ENCODE peak calls at places on chromosomes 3 and 15, in seven cellular contexts. One of them, this sample, is unnamed.

GRCh38 chr3:138348950-138349739 is 766 bp downstream of the MRAS start:
- DNase-seq in stimulated activated effector memory CD8-positive, alpha-beta T cell treated with anti-CD3 and anti-CD28 coated beads, Interleukin-12 subunit alpha, Interleukin-12 subunit beta, amount 100 ng/mL, for 72 hours: no peak
- DNase-seq in GM23248: peak
- DNase-seq in DMS79: no peak
- DNase-seq in WTC11: peak
- DNase-seq in right lobe of liver: no peak
- DNase-seq in ELR: peak
- DNase-seq in this sample: no peak

GRCh38 chr3:139213936-139214335 is 129.9 kb upstream of the MRPS22 start:
- DNase-seq in stimulated activated effector memory CD8-positive, alpha-beta T cell treated with anti-CD3 and anti-CD28 coated beads, Interleukin-12 subunit alpha, Interleukin-12 subunit beta, amount 100 ng/mL, for 72 hours: no peak
- DNase-seq in GM23248: no peak
- DNase-seq in DMS79: no peak
- DNase-seq in WTC11: no peak
- DNase-seq in right lobe of liver: no peak
- DNase-seq in ELR: no peak
- DNase-seq in this sample: no peak

GRCh38 chr3:170107926-170108325 is 70.1 kb downstream of the GPR160 start:
- DNase-seq in stimulated activated effector memory CD8-positive, alpha-beta T cell treated with anti-CD3 and anti-CD28 coated beads, Interleukin-12 subunit alpha, Interleukin-12 subunit beta, amount 100 ng/mL, for 72 hours: no peak
- DNase-seq in GM23248: peak
- DNase-seq in DMS79: no peak
- DNase-seq in WTC11: no peak
- DNase-seq in right lobe of liver: no peak
- DNase-seq in ELR: no peak
- DNase-seq in this sample: no peak

GRCh38 chr15:99873451-99873850 is 140.2 kb upstream of the LYSMD4 start:
- DNase-seq in stimulated activated effector memory CD8-positive, alpha-beta T cell treated with anti-CD3 and anti-CD28 coated beads, Interleukin-12 subunit alpha, Interleukin-12 subunit beta, amount 100 ng/mL, for 72 hours: no peak
- DNase-seq in GM23248: no peak
- DNase-seq in DMS79: no peak
- DNase-seq in WTC11: no peak
- DNase-seq in right lobe of liver: no peak
- DNase-seq in ELR: no peak
- DNase-seq in this sample: no peak

GRCh38 chr3:178195824-178196223 is 340.4 kb upstream of the KCNMB2 start:
- DNase-seq in stimulated activated effector memory CD8-positive, alpha-beta T cell treated with anti-CD3 and anti-CD28 coated beads, Interleukin-12 subunit alpha, Interleukin-12 subunit beta, amount 100 ng/mL, for 72 hours: no peak
- DNase-seq in GM23248: peak
- DNase-seq in DMS79: no peak
- DNase-seq in WTC11: no peak
- DNase-seq in right lobe of liver: no peak
- DNase-seq in ELR: peak
- DNase-seq in this sample: no peak

GRCh38 chr3:13332158-13332557 is 88.0 kb downstream of the NUP210 start:
- DNase-seq in stimulated activated effector memory CD8-positive, alpha-beta T cell treated with anti-CD3 and anti-CD28 coated beads, Interleukin-12 subunit alpha, Interleukin-12 subunit beta, amount 100 ng/mL, for 72 hours: no peak
- DNase-seq in GM23248: no peak
- DNase-seq in DMS79: no peak
- DNase-seq in WTC11: no peak
- DNase-seq in right lobe of liver: no peak
- DNase-seq in ELR: no peak
- DNase-seq in this sample: no peak

GRCh38 chr3:120160050-120160449 is 65.8 kb upstream of the GSK3B start:
- DNase-seq in stimulated activated effector memory CD8-positive, alpha-beta T cell treated with anti-CD3 and anti-CD28 coated beads, Interleukin-12 subunit alpha, Interleukin-12 subunit beta, amount 100 ng/mL, for 72 hours: no peak
- DNase-seq in GM23248: peak
- DNase-seq in DMS79: no peak
- DNase-seq in WTC11: peak
- DNase-seq in right lobe of liver: no peak
- DNase-seq in ELR: peak
- DNase-seq in this sample: peak

GRCh38 chr3:151145713-151146070 is 57.3 kb downstream of the GPR171 start:
- DNase-seq in stimulated activated effector memory CD8-positive, alpha-beta T cell treated with anti-CD3 and anti-CD28 coated beads, Interleukin-12 subunit alpha, Interleukin-12 subunit beta, amount 100 ng/mL, for 72 hours: no peak
- DNase-seq in GM23248: no peak
- DNase-seq in DMS79: no peak
- DNase-seq in WTC11: peak
- DNase-seq in right lobe of liver: no peak
- DNase-seq in ELR: no peak
- DNase-seq in this sample: no peak

GRCh38 chr3:197711973-197712707 is 24.6 kb downstream of the RUBCN start:
- DNase-seq in stimulated activated effector memory CD8-positive, alpha-beta T cell treated with anti-CD3 and anti-CD28 coated beads, Interleukin-12 subunit alpha, Interleukin-12 subunit beta, amount 100 ng/mL, for 72 hours: peak
- DNase-seq in GM23248: peak
- DNase-seq in DMS79: no peak
- DNase-seq in WTC11: peak
- DNase-seq in right lobe of liver: peak
- DNase-seq in ELR: peak
- DNase-seq in this sample: peak

GRCh38 chr3:71659758-71660666 is 65.2 kb downstream of the EIF4E3 start:
- DNase-seq in stimulated activated effector memory CD8-positive, alpha-beta T cell treated with anti-CD3 and anti-CD28 coated beads, Interleukin-12 subunit alpha, Interleukin-12 subunit beta, amount 100 ng/mL, for 72 hours: no peak
- DNase-seq in GM23248: peak
- DNase-seq in DMS79: no peak
- DNase-seq in WTC11: no peak
- DNase-seq in right lobe of liver: no peak
- DNase-seq in ELR: no peak
- DNase-seq in this sample: no peak

GRCh38 chr3:56323986-56324420 is 144.3 kb downstream of the ERC2 start:
- DNase-seq in stimulated activated effector memory CD8-positive, alpha-beta T cell treated with anti-CD3 and anti-CD28 coated beads, Interleukin-12 subunit alpha, Interleukin-12 subunit beta, amount 100 ng/mL, for 72 hours: no peak
- DNase-seq in GM23248: peak
- DNase-seq in DMS79: no peak
- DNase-seq in WTC11: no peak
- DNase-seq in right lobe of liver: no peak
- DNase-seq in ELR: peak
- DNase-seq in this sample: no peak

GRCh38 chr3:168870892-168871291 is 775.2 kb upstream of the GOLIM4 start:
- DNase-seq in stimulated activated effector memory CD8-positive, alpha-beta T cell treated with anti-CD3 and anti-CD28 coated beads, Interleukin-12 subunit alpha, Interleukin-12 subunit beta, amount 100 ng/mL, for 72 hours: no peak
- DNase-seq in GM23248: peak
- DNase-seq in DMS79: no peak
- DNase-seq in WTC11: no peak
- DNase-seq in right lobe of liver: no peak
- DNase-seq in ELR: peak
- DNase-seq in this sample: no peak

GRCh38 chr3:127419140-127419539 is 131.3 kb upstream of the PRR20G start:
- DNase-seq in stimulated activated effector memory CD8-positive, alpha-beta T cell treated with anti-CD3 and anti-CD28 coated beads, Interleukin-12 subunit alpha, Interleukin-12 subunit beta, amount 100 ng/mL, for 72 hours: peak
- DNase-seq in GM23248: no peak
- DNase-seq in DMS79: peak
- DNase-seq in WTC11: no peak
- DNase-seq in right lobe of liver: no peak
- DNase-seq in ELR: no peak
- DNase-seq in this sample: no peak

GRCh38 chr15:74843891-74844299 is 939 bp upstream of the ULK3 start:
- DNase-seq in stimulated activated effector memory CD8-positive, alpha-beta T cell treated with anti-CD3 and anti-CD28 coated beads, Interleukin-12 subunit alpha, Interleukin-12 subunit beta, amount 100 ng/mL, for 72 hours: no peak
- DNase-seq in GM23248: no peak
- DNase-seq in DMS79: no peak
- DNase-seq in WTC11: no peak
- DNase-seq in right lobe of liver: no peak
- DNase-seq in ELR: no peak
- DNase-seq in this sample: no peak

This sample was measured in lower lobe of right lung.